ENCODE peak calls at places on chromosomes 16 and 17, in seven cellular contexts. T is neuronal stem cell, D is mesenchymal stem cell, L is IMR-90, N is H9, I is mesendoderm, Y is trophoblast cell. P is an unnamed sample.
A peak's percentile ranks its signal among the peaks of the same experiment; 100 is the strongest.

GRCh38 chr17:1492249-1493206 is at the start of gene MYO1C:
- DNase-seq in T (no peak), D (no peak), L (no peak), N (peak; percentile 79), I (peak; percentile 62), Y (peak; percentile 44), P (no peak)

GRCh38 chr17:7825206-7825980 is 8.6 kb upstream of the KDM6B start:
- DNase-seq in T (no peak), D (peak; percentile 24), L (no peak), N (peak; percentile 24), I (no peak), Y (no peak), P (no peak)

GRCh38 chr17:67221062-67221998 is 23.7 kb downstream of the HELZ start:
- DNase-seq in T (no peak), D (peak; percentile 54), L (peak; percentile 33), N (no peak), I (peak; percentile 53), Y (peak; percentile 46), P (no peak)

GRCh38 chr17:66302761-66303626 is 581 bp downstream of the PRKCA start:
- DNase-seq in T (peak; percentile 43), D (peak; percentile 65), L (peak; percentile 42), N (peak; percentile 74), I (peak; percentile 42), Y (peak; percentile 35), P (peak; percentile 73)

GRCh38 chr16:53946745-53947386 is 242.9 kb downstream of the FTO start:
- DNase-seq in T (no peak), D (no peak), L (no peak), N (no peak), I (no peak), Y (no peak), P (no peak)

GRCh38 chr17:57097832-57098421 is 12.9 kb downstream of the AKAP1 start:
- DNase-seq in T (no peak), D (peak; percentile 51), L (peak; percentile 78), N (no peak), I (no peak), Y (no peak), P (no peak)

GRCh38 chr17:13171790-13172189 is 154.0 kb upstream of the ELAC2 start:
- DNase-seq in T (no peak), D (no peak), L (no peak), N (no peak), I (no peak), Y (no peak), P (no peak)

GRCh38 chr16:17270111-17270510 is 200.6 kb downstream of the XYLT1 start:
- DNase-seq in T (no peak), D (no peak), L (no peak), N (no peak), I (no peak), Y (no peak), P (no peak)

GRCh38 chr17:7835818-7836595 is 2.0 kb downstream of the KDM6B start:
- DNase-seq in T (no peak), D (peak; percentile 91), L (peak; percentile 58), N (no peak), I (peak; percentile 66), Y (peak; percentile 83), P (no peak)

GRCh38 chr17:35283767-35284166 is 40.9 kb downstream of the SLFN5 start:
- DNase-seq in T (no peak), D (no peak), L (no peak), N (no peak), I (no peak), Y (no peak), P (no peak)

GRCh38 chr17:17587614-17588336 is 3.7 kb downstream of the PEMT start:
- DNase-seq in T (no peak), D (no peak), L (no peak), N (no peak), I (no peak), Y (peak; percentile 29), P (no peak)

GRCh38 chr16:89845417-89845816 is 17.1 kb downstream of the SPIRE2 start:
- DNase-seq in T (no peak), D (no peak), L (no peak), N (no peak), I (no peak), Y (no peak), P (no peak)

DNA sequence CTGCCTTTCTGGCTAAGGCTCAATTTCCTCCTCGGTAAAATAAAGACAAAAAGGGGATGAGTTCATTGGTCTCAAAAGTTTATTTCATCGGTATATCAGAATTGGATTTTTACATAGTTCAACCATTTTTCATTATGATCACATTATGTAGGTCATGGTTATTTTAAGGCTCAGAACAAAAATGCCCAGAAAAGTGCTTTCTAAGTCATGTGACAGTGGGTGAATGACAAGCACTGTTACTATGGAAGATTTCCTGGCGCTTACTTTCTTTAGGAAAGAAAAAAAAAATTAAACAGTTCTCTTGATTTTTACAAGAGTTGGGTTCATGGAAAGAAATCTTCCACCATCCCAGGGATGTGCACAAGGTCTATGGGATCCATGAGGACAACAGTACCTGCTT is 117.9 kb upstream of the CES5A start:
- DNase-seq in T (no peak), D (no peak), L (no peak), N (no peak), I (no peak), Y (no peak), P (no peak)
- H2BK120ac ChIP-seq in T (no peak overlapping the region), D (no peak overlapping the region), L (no peak overlapping the region), N (no peak overlapping the region), I (no peak overlapping the region), Y (no peak overlapping the region), P (no peak overlapping the region)

GRCh38 chr16:52617591-52617990 is 70.6 kb upstream of the TOX3 start:
- DNase-seq in T (no peak), D (no peak), L (no peak), N (no peak), I (no peak), Y (no peak), P (no peak)

GRCh38 chr16:52618753-52619497 is 72.0 kb upstream of the TOX3 start:
- DNase-seq in T (no peak), D (no peak), L (no peak), N (no peak), I (no peak), Y (no peak), P (no peak)

GRCh38 chr16:52624891-52625290 is 77.9 kb upstream of the TOX3 start:
- DNase-seq in T (no peak), D (no peak), L (no peak), N (no peak), I (no peak), Y (no peak), P (no peak)

GRCh38 chr16:52621651-52622050 is 74.7 kb upstream of the TOX3 start:
- DNase-seq in T (no peak), D (no peak), L (no peak), N (no peak), I (no peak), Y (no peak), P (no peak)
- H2BK120ac ChIP-seq in T (no peak overlapping the region), D (no peak overlapping the region), L (no peak overlapping the region), N (no peak overlapping the region), I (no peak overlapping the region), Y (no peak overlapping the region), P (no peak overlapping the region)

GRCh38 chr16:88407807-88408206 is 25.0 kb downstream of the ZNF469 start:
- DNase-seq in T (no peak), D (no peak), L (no peak), N (no peak), I (no peak), Y (no peak), P (no peak)
- H2BK120ac ChIP-seq in T (no peak overlapping the region), D (no peak overlapping the region), L (no peak overlapping the region), N (no peak overlapping the region), I (no peak overlapping the region), Y (no peak overlapping the region), P (no peak overlapping the region)

DNA sequence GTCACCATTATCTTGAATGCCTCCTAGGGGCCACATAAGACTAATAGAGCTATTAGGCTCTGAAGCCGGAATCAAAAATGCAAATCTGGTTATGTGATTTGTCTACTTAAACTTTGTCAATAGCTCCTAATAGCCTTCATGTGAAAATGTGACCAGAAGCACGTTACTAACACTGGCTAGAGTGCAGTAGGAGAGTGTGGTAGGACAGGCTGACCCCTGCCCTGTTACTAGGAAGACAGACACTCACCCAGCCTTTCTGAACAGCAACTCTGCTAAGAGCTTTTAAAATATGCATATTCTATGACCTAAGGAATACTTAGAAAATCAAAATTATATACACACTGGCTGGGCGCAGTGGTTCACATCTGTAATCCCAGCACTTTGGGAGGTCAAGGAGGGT is 26.3 kb downstream of the CENPV start:
- DNase-seq in T (no peak), D (no peak), L (no peak), N (no peak), I (no peak), Y (no peak), P (no peak)
- H2BK120ac ChIP-seq in T (no peak overlapping the region), D (no peak overlapping the region), L (no peak overlapping the region), N (no peak overlapping the region), I (no peak overlapping the region), Y (no peak overlapping the region), P (no peak overlapping the region)

DNA sequence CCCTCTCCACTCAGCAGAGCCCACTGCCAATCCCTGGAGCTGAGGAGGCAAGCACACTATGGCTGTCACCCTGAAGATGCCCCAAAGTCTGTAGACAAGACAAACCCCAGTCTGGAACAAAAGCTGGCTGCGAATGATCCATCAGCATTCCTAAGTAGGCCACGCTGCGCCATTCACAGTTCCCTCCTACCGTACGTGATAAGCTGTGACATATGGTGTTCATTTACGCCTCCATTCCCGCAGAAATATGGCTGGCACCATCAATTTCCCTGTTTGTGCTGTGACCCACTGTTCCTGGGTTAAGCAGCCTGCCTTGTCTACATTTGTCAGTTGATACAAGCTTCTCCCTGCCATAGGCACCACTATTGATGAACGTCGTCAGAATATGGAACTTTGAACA is 294.9 kb downstream of the TMEM114 start:
- DNase-seq in T (no peak), D (no peak), L (no peak), N (no peak), I (no peak), Y (no peak), P (no peak)
- H2BK120ac ChIP-seq in T (no peak overlapping the region), D (no peak overlapping the region), L (no peak overlapping the region), N (no peak overlapping the region), I (no peak overlapping the region), Y (no peak overlapping the region), P (no peak overlapping the region)

GRCh38 chr17:80264048-80264792 is 3.6 kb downstream of the RNF213 start:
- DNase-seq in T (no peak), D (no peak), L (no peak), N (no peak), I (no peak), Y (no peak), P (no peak)
- H2BK120ac ChIP-seq in T (no peak overlapping the region), D (no peak overlapping the region), L (no peak overlapping the region), N (no peak overlapping the region), I (no peak overlapping the region), Y (no peak overlapping the region), P (no peak overlapping the region)

GRCh38 chr17:82180776-82181528 is 31.7 kb downstream of the CCDC57 start:
- DNase-seq in T (no peak), D (no peak), L (no peak), N (no peak), I (no peak), Y (no peak), P (no peak)

GRCh38 chr17:82184761-82185160 is 27.9 kb downstream of the CCDC57 start:
- DNase-seq in T (no peak), D (no peak), L (no peak), N (no peak), I (no peak), Y (no peak), P (no peak)

GRCh38 chr17:82187500-82187899 is 25.1 kb downstream of the CCDC57 start:
- DNase-seq in T (no peak), D (no peak), L (no peak), N (no peak), I (no peak), Y (no peak), P (no peak)

GRCh38 chr17:82188001-82188961 is 24.4 kb downstream of the CCDC57 start:
- DNase-seq in T (no peak), D (no peak), L (no peak), N (no peak), I (no peak), Y (no peak), P (no peak)

GRCh38 chr17:82186221-82186620 is 26.4 kb downstream of the CCDC57 start:
- DNase-seq in T (no peak), D (no peak), L (no peak), N (no peak), I (no peak), Y (no peak), P (no peak)
- H2BK120ac ChIP-seq in T (no peak overlapping the region), D (no peak overlapping the region), L (no peak overlapping the region), N (no peak overlapping the region), I (no peak overlapping the region), Y (no peak overlapping the region), P (no peak overlapping the region)